ENCODE peak calls at places on chromosome 17, in five cellular contexts. M is esophagus squamous epithelium, S is SW 1271, Q is C1 segment of cervical spinal cord, T is uterus. V is an unnamed sample.

GRCh38 chr17:30005709-30006320 is 64.4 kb downstream of the EFCAB5 start:
- DNase-seq in M (no peak), S (peak; percentile 8), Q (no peak), T (no peak), V (no peak)

GRCh38 chr17:40451420-40451819 is 8.2 kb downstream of the IGFBP4 start:
- DNase-seq in M (no peak), S (no peak), Q (no peak), T (peak; percentile 93), V (no peak)

GRCh38 chr17:77089118-77089477 is 51.7 kb upstream of the SEC14L1 start:
- DNase-seq in M (no peak), S (no peak), Q (no peak), T (no peak), V (no peak)

GRCh38 chr17:50834786-50835562 is 412 bp upstream of the WFIKKN2 start:
- DNase-seq in M (no peak), S (no peak), Q (no peak), T (no peak), V (no peak)

GRCh38 chr17:76022285-76022684 is 4.8 kb downstream of the EVPL start:
- DNase-seq in M (no peak), S (no peak), Q (no peak), T (no peak), V (no peak)

GRCh38 chr17:2745317-2746037 is 4.0 kb downstream of the CCDC92B start:
- DNase-seq in M (no peak), S (no peak), Q (peak; percentile 9), T (no peak), V (no peak)

GRCh38 chr17:80959330-80960036 is 32.2 kb upstream of the CHMP6 start:
- DNase-seq in M (no peak), S (no peak), Q (peak; percentile 51), T (peak; percentile 93), V (no peak)

GRCh38 chr17:79558573-79558900 is 52.3 kb downstream of the RBFOX3 start:
- DNase-seq in M (no peak), S (no peak), Q (no peak), T (no peak), V (no peak)

GRCh38 chr17:15944720-15945492 is at the start of gene ADORA2B:
- DNase-seq in M (no peak), S (peak; percentile 85), Q (no peak), T (peak; percentile 48), V (peak; percentile 29)

GRCh38 chr17:58281511-58282011 is 826 bp upstream of the MPO start:
- DNase-seq in M (no peak), S (no peak), Q (no peak), T (no peak), V (no peak)

GRCh38 chr17:36505171-36505570 is 18.7 kb downstream of the ZNHIT3 start:
- DNase-seq in M (no peak), S (no peak), Q (no peak), T (no peak), V (no peak)

V was measured in CD8-positive, alpha-beta T cell.